ENCODE peak calls at places on chromosome 15, in six cellular contexts. V is neural progenitor cell, T is HCT116, L is GM23338, Z is hepatocyte, J is PC-3. E is an unnamed sample.

GRCh38 chr15:92521624-92522008 is 127.9 kb downstream of the ST8SIA2 start:
- DNase-seq in V (peak), T (peak), L (peak), Z (peak), J (peak), E (peak)

GRCh38 chr15:96322401-96323249 is 7.9 kb upstream of the NR2F2 start:
- DNase-seq in V (peak), T (no peak), L (peak), Z (peak), J (peak), E (no peak)

GRCh38 chr15:36798366-36798765 is 218.9 kb downstream of the CDIN1 start:
- DNase-seq in V (no peak), T (no peak), L (no peak), Z (no peak), J (peak), E (no peak)

GRCh38 chr15:75346796-75347221 is at the start of gene NEIL1:
- DNase-seq in V (peak), T (peak), L (peak), Z (peak), J (peak), E (no peak)

GRCh38 chr15:69801132-69801531 is 296.6 kb downstream of the TLE3 start:
- DNase-seq in V (no peak), T (no peak), L (no peak), Z (no peak), J (no peak), E (no peak)

GRCh38 chr15:55289573-55290360 is at the start of gene RAB27A:
- DNase-seq in V (peak), T (peak), L (peak), Z (peak), J (peak), E (peak)

GRCh38 chr15:48976444-48977088 is 12.8 kb upstream of the SHC4 start:
- DNase-seq in V (no peak), T (no peak), L (no peak), Z (no peak), J (no peak), E (no peak)

GRCh38 chr15:51416129-51416528 is 74.7 kb downstream of the GLDN start:
- DNase-seq in V (no peak), T (no peak), L (peak), Z (no peak), J (no peak), E (no peak)

GRCh38 chr15:59138243-59138642 is 33.3 kb downstream of the CCNB2 start:
- DNase-seq in V (peak), T (peak), L (peak), Z (peak), J (peak), E (peak)

GRCh38 chr15:84840741-84841429 is 23.7 kb downstream of the ALPK3 start:
- DNase-seq in V (no peak), T (peak), L (no peak), Z (peak), J (no peak), E (no peak)

GRCh38 chr15:47812436-47813109 is 95.3 kb downstream of the SEMA6D start:
- DNase-seq in V (no peak), T (no peak), L (no peak), Z (peak), J (peak), E (no peak)

GRCh38 chr15:52337961-52338535 is 42.4 kb upstream of the MYO5C start:
- DNase-seq in V (no peak), T (no peak), L (peak), Z (no peak), J (no peak), E (no peak)

GRCh38 chr15:48785195-48785594 is 25.7 kb downstream of the CEP152 start:
- DNase-seq in V (no peak), T (no peak), L (no peak), Z (no peak), J (no peak), E (no peak)

GRCh38 chr15:90266485-90266884 is 1.0 kb downstream of the NGRN start:
- DNase-seq in V (no peak), T (no peak), L (no peak), Z (no peak), J (peak), E (peak)

GRCh38 chr15:64623347-64624024 is 151.9 kb downstream of the RBPMS2 start:
- DNase-seq in V (no peak), T (no peak), L (no peak), Z (no peak), J (no peak), E (no peak)

GRCh38 chr15:63435416-63435815 is 53.8 kb upstream of the CA12 start:
- DNase-seq in V (no peak), T (no peak), L (no peak), Z (no peak), J (no peak), E (no peak)

GRCh38 chr15:72168833-72169232 is 28.8 kb downstream of the GRAMD2A start:
- DNase-seq in V (no peak), T (no peak), L (no peak), Z (no peak), J (no peak), E (no peak)

GRCh38 chr15:84605225-84605882 is 4.5 kb downstream of the ZSCAN2 start:
- DNase-seq in V (no peak), T (no peak), L (no peak), Z (no peak), J (no peak), E (peak)

GRCh38 chr15:97998307-97999071 is 38.0 kb downstream of the ARRDC4 start:
- DNase-seq in V (no peak), T (no peak), L (no peak), Z (no peak), J (peak), E (no peak)

GRCh38 chr15:25693321-25694237 is 169.5 kb downstream of the ATP10A start:
- DNase-seq in V (peak), T (no peak), L (peak), Z (peak), J (peak), E (peak)

GRCh38 chr15:93173369-93173768 is 84.4 kb upstream of the RGMA start:
- DNase-seq in V (no peak), T (no peak), L (no peak), Z (no peak), J (peak), E (no peak)

GRCh38 chr15:62958528-62958927 is 84.0 kb upstream of the TPM1 start:
- DNase-seq in V (no peak), T (no peak), L (no peak), Z (no peak), J (peak), E (no peak)

GRCh38 chr15:98000249-98001203 is 40.0 kb downstream of the ARRDC4 start:
- DNase-seq in V (no peak), T (no peak), L (no peak), Z (peak), J (peak), E (no peak)

GRCh38 chr15:82100116-82100795 is 54.4 kb upstream of the MEX3B start:
- DNase-seq in V (peak), T (no peak), L (peak), Z (no peak), J (no peak), E (no peak)

GRCh38 chr15:83430436-83430835 is 16.7 kb upstream of the SH3GL3 start:
- DNase-seq in V (no peak), T (no peak), L (no peak), Z (no peak), J (no peak), E (no peak)

GRCh38 chr15:47903369-47903768 is 186.1 kb downstream of the SEMA6D start:
- DNase-seq in V (no peak), T (no peak), L (no peak), Z (no peak), J (no peak), E (no peak)

GRCh38 chr15:72685301-72685924 is 569 bp downstream of the HIGD2B start:
- DNase-seq in V (peak), T (no peak), L (no peak), Z (peak), J (no peak), E (no peak)

GRCh38 chr15:65323071-65323511 is 18.6 kb downstream of the RNU5B-1 start:
- DNase-seq in V (peak), T (no peak), L (no peak), Z (peak), J (no peak), E (no peak)

GRCh38 chr15:78808550-78808949 is 2.7 kb downstream of the ADAMTS7 start:
- DNase-seq in V (peak), T (peak), L (peak), Z (no peak), J (peak), E (peak)

GRCh38 chr15:63191895-63192603 is 2.6 kb downstream of the RAB8B start:
- DNase-seq in V (no peak), T (no peak), L (no peak), Z (no peak), J (no peak), E (peak)

GRCh38 chr15:38458646-38459045 is 4.7 kb downstream of the FAM98B start:
- DNase-seq in V (no peak), T (no peak), L (no peak), Z (no peak), J (no peak), E (no peak)

GRCh38 chr15:49045691-49046112 is 544 bp downstream of the SECISBP2L start:
- DNase-seq in V (peak), T (no peak), L (peak), Z (peak), J (peak), E (peak)

GRCh38 chr15:77568960-77569646 is 63.6 kb downstream of the LINGO1 start:
- DNase-seq in V (no peak), T (no peak), L (peak), Z (peak), J (no peak), E (no peak)

GRCh38 chr15:71752604-71753289 is 57.6 kb upstream of the NR2E3 start:
- DNase-seq in V (peak), T (peak), L (peak), Z (peak), J (peak), E (peak)

GRCh38 chr15:96678386-96678785 is 347.9 kb downstream of the NR2F2 start:
- DNase-seq in V (no peak), T (no peak), L (no peak), Z (no peak), J (no peak), E (no peak)

GRCh38 chr15:74172751-74173544 is 562 bp upstream of the ISLR start:
- DNase-seq in V (peak), T (no peak), L (peak), Z (peak), J (no peak), E (no peak)

GRCh38 chr15:38687340-38687739 is 122.7 kb upstream of the RASGRP1 start:
- DNase-seq in V (no peak), T (no peak), L (no peak), Z (no peak), J (no peak), E (no peak)

GRCh38 chr15:45113380-45113990 is 487 bp downstream of the DUOX2 start:
- DNase-seq in V (peak), T (no peak), L (no peak), Z (no peak), J (no peak), E (no peak)

GRCh38 chr15:22224241-22224671 is 143.9 kb downstream of the OR4M2 start:
- DNase-seq in V (no peak), T (no peak), L (no peak), Z (no peak), J (no peak), E (peak)
- TF ChIP-seq CTCF in V (no peak), T (no peak), L (no peak), Z (no peak), J (no peak), E (peak)

DNA sequence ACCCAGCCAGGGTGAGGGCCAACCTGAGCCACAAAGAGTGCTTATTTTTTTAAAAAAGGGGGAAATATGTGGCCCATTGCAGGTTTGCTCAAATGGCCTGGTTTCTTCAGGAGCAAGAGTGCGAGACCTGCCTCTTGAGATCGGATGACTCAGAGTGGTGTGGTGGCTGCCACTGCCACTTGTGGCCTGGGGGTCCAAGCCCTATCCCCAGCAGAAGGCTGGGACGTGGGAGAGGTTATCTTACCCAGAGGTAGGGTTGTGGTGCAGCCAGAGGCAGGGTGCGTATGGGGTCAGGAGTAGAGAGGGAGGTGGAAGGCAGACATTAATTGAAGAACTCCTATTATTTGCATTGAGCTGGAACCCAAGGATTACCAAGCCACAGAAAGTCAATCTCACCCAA is 83.2 kb upstream of the SMAD3 start:
- DNase-seq in V (no peak), T (no peak), L (no peak), Z (no peak), J (no peak), E (no peak)
- TF ChIP-seq EZH2phosphoT487 in V (no peak), T (no peak), L (no peak), Z (no peak), J (no peak), E (no peak)

GRCh38 chr15:29664406-29664805 is 157.9 kb downstream of the TJP1 start:
- DNase-seq in V (no peak), T (no peak), L (no peak), Z (no peak), J (no peak), E (no peak)

GRCh38 chr15:29668120-29668602 is 154.1 kb downstream of the TJP1 start:
- DNase-seq in V (peak), T (peak), L (peak), Z (peak), J (peak), E (peak)

GRCh38 chr15:29666241-29666640 is 156.0 kb downstream of the TJP1 start:
- DNase-seq in V (no peak), T (no peak), L (no peak), Z (no peak), J (no peak), E (no peak)

GRCh38 chr15:29669823-29670222 is 152.4 kb downstream of the TJP1 start:
- DNase-seq in V (no peak), T (no peak), L (no peak), Z (no peak), J (peak), E (no peak)

GRCh38 chr15:29665441-29665985 is 156.8 kb downstream of the TJP1 start:
- DNase-seq in V (no peak), T (no peak), L (no peak), Z (no peak), J (no peak), E (no peak)
- H2AFZ ChIP-seq in V (peak), T (no peak), L (peak), Z (no peak), J (no peak), E (no peak)

DNA sequence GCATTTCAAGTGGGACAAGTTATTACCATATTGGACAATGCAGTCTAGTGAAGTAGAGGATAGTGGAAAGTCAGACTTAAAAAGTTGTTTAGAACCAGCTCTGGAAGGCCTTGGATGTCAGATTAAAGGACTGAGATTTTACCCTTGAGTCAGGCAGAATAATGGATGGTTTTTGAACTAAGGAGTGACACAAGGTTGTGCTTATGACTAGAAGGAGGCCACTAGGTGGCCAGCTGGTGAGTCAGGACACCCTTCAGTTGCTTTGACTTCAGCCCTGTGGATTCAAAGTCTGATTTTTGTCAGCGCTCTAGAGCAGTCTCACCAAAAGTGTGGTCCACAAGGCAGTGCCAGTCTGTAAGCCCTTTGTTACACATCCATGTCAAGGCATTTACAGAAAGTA is 3.8 kb upstream of the GABPB1 start:
- DNase-seq in V (peak), T (peak), L (peak), Z (peak), J (peak), E (peak)
- TF ChIP-seq CTCF in V (peak), T (no peak), L (peak), Z (peak), J (peak), E (peak)

E was measured in OCI-LY7.